ENCODE peak calls at places on chromosomes 3 and 15, in five cellular contexts. V is fibroblast of pulmonary artery; P is activated CD4-positive, alpha-beta T cell treated with anti-CD3 and anti-CD28 coated beads for 24 hours; Y is AG08396; N is effector memory CD4-positive, alpha-beta T cell. D is an unnamed sample.

GRCh38 chr3:45841701-45842491 is at the start of gene LZTFL1:
- DNase-seq in V (peak; percentile 99), N (peak; percentile 81), P (peak; percentile 76), Y (peak; percentile 94), D (peak; percentile 97)

GRCh38 chr3:142973217-142974009 is 9.9 kb upstream of the PAQR9 start:
- DNase-seq in N (no peak), P (no peak), V (no peak), Y (no peak), D (no peak)

GRCh38 chr3:13780432-13781173 is 99.3 kb downstream of the WNT7A start:
- DNase-seq in N (no peak), Y (no peak), V (no peak), P (no peak), D (no peak)

GRCh38 chr15:90419738-90420487 is 31.9 kb downstream of the IQGAP1 start:
- DNase-seq in Y (peak; percentile 47), V (peak; percentile 77), P (no peak), N (no peak), D (no peak)

GRCh38 chr15:78988361-78988911 is 43.6 kb upstream of the CTSH start:
- DNase-seq in N (no peak), V (peak; percentile 98), Y (peak; percentile 95), P (no peak), D (peak; percentile 98)

GRCh38 chr3:65597952-65598413 is 440.7 kb downstream of the MAGI1 start:
- DNase-seq in P (no peak), N (no peak), V (no peak), Y (no peak), D (no peak)

GRCh38 chr15:32870240-32871033 is 152.6 kb downstream of the GREM1 start:
- DNase-seq in N (no peak), Y (peak; percentile 78), P (no peak), V (peak; percentile 92), D (peak; percentile 57)

GRCh38 chr15:45550436-45550835 is 27.9 kb upstream of the SLC30A4 start:
- DNase-seq in N (no peak), V (peak; percentile 13), Y (no peak), P (no peak), D (no peak)